ENCODE peak calls at places on chromosomes 11 and 22, in ten cellular contexts. G, B, O, L, J, I, N, F, T and Y are unnamed samples.
A peak's percentile ranks its signal among the peaks of the same experiment; 100 is the strongest.

GRCh38 chr11:1112351-1113191 is 37.9 kb downstream of the MUC2 start:
- DNase-seq in I (no peak), T (no peak), F (no peak), J (no peak), O (no peak), N (peak; percentile 54), G (no peak), L (no peak), B (no peak), Y (no peak)

GRCh38 chr11:11817957-11818356 is 23.8 kb upstream of the USP47 start:
- DNase-seq in B (no peak), F (no peak), T (no peak), O (no peak), L (no peak), N (no peak), J (no peak), I (no peak), G (no peak), Y (no peak)

GRCh38 chr11:69208190-69209037 is 52.7 kb downstream of the SMIM38 start:
- DNase-seq in I (no peak), N (peak; percentile 49), J (no peak), F (no peak), O (no peak), L (no peak), T (no peak), G (no peak), B (no peak), Y (no peak)

GRCh38 chr11:43735931-43736330 is 55.4 kb downstream of the HSD17B12 start:
- DNase-seq in O (peak; percentile 65), B (peak; percentile 47), N (no peak), G (no peak), I (no peak), T (no peak), L (peak; percentile 76), J (no peak), F (no peak), Y (no peak)

GRCh38 chr11:126720539-126721235 is 279.9 kb downstream of the KIRREL3 start:
- DNase-seq in I (no peak), B (no peak), O (no peak), L (peak; percentile 62), F (no peak), N (no peak), T (no peak), J (no peak), G (no peak), Y (peak; percentile 40)

GRCh38 chr11:2912498-2912897 is 16.7 kb downstream of the PHLDA2 start:
- DNase-seq in F (no peak), I (no peak), G (no peak), J (no peak), N (no peak), L (peak; percentile 52), B (peak; percentile 88), O (peak; percentile 93), T (no peak), Y (no peak)

GRCh38 chr11:36471577-36471976 is 38.5 kb downstream of the TRAF6 start:
- DNase-seq in N (no peak), O (no peak), J (no peak), B (no peak), G (no peak), T (no peak), F (no peak), I (no peak), L (no peak), Y (no peak)

GRCh38 chr22:46907578-46908215 is 145.2 kb downstream of the TBC1D22A start:
- DNase-seq in L (no peak), F (no peak), I (no peak), J (no peak), T (no peak), B (no peak), O (no peak), G (no peak), N (no peak), Y (no peak)

GRCh38 chr11:115153135-115153534 is 351.1 kb downstream of the CADM1 start:
- DNase-seq in N (no peak), B (peak; percentile 2), L (peak; percentile 35), O (no peak), J (no peak), T (no peak), I (no peak), G (no peak), F (no peak), Y (no peak)

GRCh38 chr11:72229925-72230763 is 5.6 kb downstream of the INPPL1 start:
- DNase-seq in J (no peak), G (peak; percentile 12), F (no peak), O (no peak), I (no peak), N (peak; percentile 72), L (no peak), T (peak; percentile 10), B (no peak), Y (no peak)

GRCh38 chr11:848380-848931 is 5.8 kb downstream of the TSPAN4 start:
- DNase-seq in T (peak; percentile 92), O (no peak), L (no peak), N (peak; percentile 90), F (no peak), J (peak; percentile 34), B (peak; percentile 45), I (peak; percentile 70), G (peak; percentile 71), Y (no peak)

GRCh38 chr11:58466293-58466692 is 24.3 kb upstream of the OR5B12 start:
- DNase-seq in G (no peak), O (no peak), T (no peak), I (no peak), F (no peak), B (peak; percentile 9), L (no peak), N (no peak), J (no peak), Y (no peak)

GRCh38 chr22:45231293-45231692 is 9.4 kb downstream of the KIAA0930 start:
- DNase-seq in I (no peak), B (no peak), O (no peak), J (no peak), F (no peak), T (no peak), G (no peak), L (no peak), N (no peak), Y (no peak)

GRCh38 chr11:10108901-10109665 is 184.9 kb downstream of the SBF2 start:
- DNase-seq in G (no peak), B (no peak), J (peak; percentile 8), I (no peak), N (no peak), F (no peak), L (peak; percentile 90), O (no peak), T (no peak), Y (no peak)

GRCh38 chr22:25700996-25701815 is 40.8 kb upstream of the MYO18B start:
- DNase-seq in F (no peak), B (no peak), T (no peak), O (no peak), L (peak; percentile 67), I (no peak), J (no peak), G (no peak), N (no peak), Y (no peak)

GRCh38 chr22:40215266-40215665 is 37.5 kb downstream of the TNRC6B start:
- DNase-seq in L (peak; percentile 64), F (no peak), T (no peak), O (no peak), J (no peak), I (no peak), B (peak; percentile 4), N (no peak), G (no peak), Y (no peak)

GRCh38 chr11:30351061-30351460 is 28.2 kb downstream of the ARL14EP start:
- DNase-seq in J (no peak), N (no peak), I (no peak), F (no peak), G (no peak), L (no peak), O (no peak), T (no peak), B (no peak), Y (no peak)